ENCODE peak calls at places on chromosomes 11 and 22, in nine cellular contexts. M is SK-N-DZ; O is Caco-2; E is fibroblast of the aortic adventitia; K is stimulated activated CD8-positive, alpha-beta memory T cell treated with anti-CD3 and anti-CD28 coated beads, Interleukin-15, amount 100 ng/mL, for 1 hour; Q is NCI-H510A; Y is stimulated activated CD4-positive, alpha-beta T cell treated with anti-CD3 and anti-CD28 coated beads, Interleukin-12 subunit alpha, Interleukin-12 subunit beta, amount 100 ng/mL, for 4 hours; I is astrocyte of the cerebellum; V is A549. L is an unnamed sample.

GRCh38 chr22:46443850-46444389 is 93.5 kb downstream of the CELSR1 start:
- DNase-seq in E (no peak), O (peak), V (no peak), M (no peak), I (no peak), K (no peak), Y (no peak), Q (no peak), L (no peak)

GRCh38 chr11:29161216-29161615 is 855.6 kb downstream of the KCNA4 start:
- DNase-seq in M (no peak), I (no peak), Y (no peak), E (peak), O (no peak), K (no peak), Q (no peak), V (no peak), L (no peak)

GRCh38 chr22:41893591-41894375 is 21.1 kb downstream of the SHISA8 start:
- DNase-seq in K (no peak), Q (no peak), Y (no peak), I (no peak), V (no peak), M (no peak), O (no peak), E (no peak), L (no peak)

GRCh38 chr22:50700387-50701075 is 27.9 kb downstream of the SHANK3 start:
- DNase-seq in V (no peak), E (no peak), I (no peak), O (peak), M (no peak), K (no peak), Y (no peak), Q (no peak), L (no peak)

GRCh38 chr11:17238377-17238776 is 30.6 kb upstream of the PIK3C2A start:
- DNase-seq in O (peak), M (no peak), Q (no peak), V (no peak), K (no peak), I (no peak), E (no peak), Y (no peak), L (no peak)

GRCh38 chr11:1823376-1824220 is 11.2 kb upstream of the SYT8 start:
- DNase-seq in O (no peak), I (no peak), V (no peak), Q (no peak), E (no peak), Y (no peak), K (no peak), M (no peak), L (no peak)

GRCh38 chr22:32723632-32724031 is 77.9 kb upstream of the TIMP3 start:
- DNase-seq in Y (peak), I (peak), K (peak), Q (no peak), V (no peak), M (no peak), E (peak), O (no peak), L (no peak)

GRCh38 chr11:118033443-118033842 is 43.4 kb upstream of the TMPRSS4 start:
- DNase-seq in Q (no peak), I (no peak), K (no peak), Y (no peak), E (no peak), V (no peak), M (no peak), O (no peak), L (no peak)

GRCh38 chr11:61157743-61158142 is 3.5 kb downstream of the VPS37C start:
- DNase-seq in Q (no peak), I (no peak), M (no peak), E (no peak), Y (no peak), O (no peak), K (no peak), V (no peak), L (no peak)

GRCh38 chr11:127651888-127652221 is 651.3 kb upstream of the KIRREL3 start:
- DNase-seq in K (no peak), I (no peak), E (no peak), O (no peak), M (no peak), Y (no peak), V (no peak), Q (no peak), L (no peak)

GRCh38 chr22:37275622-37276021 is 6.7 kb upstream of the CYTH4 start:
- DNase-seq in V (no peak), Q (no peak), I (no peak), O (no peak), M (no peak), E (no peak), Y (no peak), K (no peak), L (no peak)

GRCh38 chr22:28548411-28548810 is 131.2 kb downstream of the TTC28 start:
- DNase-seq in O (no peak), K (no peak), Q (no peak), V (no peak), M (no peak), I (no peak), Y (no peak), E (no peak), L (no peak)

GRCh38 chr11:57798905-57799559 is 37.4 kb downstream of the CTNND1 start:
- DNase-seq in Y (no peak), V (no peak), K (no peak), E (peak), M (no peak), Q (no peak), O (peak), I (no peak), L (peak)

GRCh38 chr11:119684361-119685072 is 44.5 kb downstream of the NECTIN1 start:
- DNase-seq in K (no peak), E (peak), V (peak), Q (peak), I (no peak), M (no peak), O (no peak), Y (no peak), L (no peak)

GRCh38 chr11:114296190-114296978 is at the start of gene NNMT:
- DNase-seq in K (no peak), Y (no peak), V (no peak), E (peak), O (no peak), Q (no peak), M (no peak), I (peak), L (no peak)

GRCh38 chr11:79963886-79964660 is 523.2 kb upstream of the TENM4 start:
- DNase-seq in M (peak), Q (no peak), V (no peak), K (no peak), I (no peak), Y (no peak), E (no peak), O (no peak), L (no peak)

GRCh38 chr22:30538280-30538679 is 8.3 kb downstream of the SEC14L6 start:
- DNase-seq in V (no peak), I (no peak), E (peak), O (no peak), Q (no peak), M (no peak), K (no peak), Y (no peak), L (no peak)